ENCODE peak calls at places on chromosomes 4 and X, in five cellular contexts. D is mucosa of descending colon, C is breast epithelium, X is choroid plexus epithelial cell, W is upper lobe of right lung. Z is an unnamed sample.

GRCh38 chrX:153351981-153352380 is 18.0 kb downstream of the ZNF275 start:
- DNase-seq in D (no peak), X (no peak), W (no peak), C (no peak), Z (no peak)

GRCh38 chr4:86961605-86962295 is 26.9 kb downstream of the AFF1 start:
- DNase-seq in C (no peak), D (no peak), W (no peak), X (peak), Z (peak)

GRCh38 chrX:48487362-48487785 is 11.4 kb downstream of the FTSJ1 start:
- DNase-seq in W (no peak), C (no peak), D (no peak), X (peak), Z (peak)

GRCh38 chr4:171794528-171794927 is 18.7 kb upstream of the GALNTL6 start:
- DNase-seq in W (no peak), X (no peak), C (no peak), D (no peak), Z (no peak)

GRCh38 chrX:54180403-54180802 is 2.7 kb downstream of the FAM120C start:
- DNase-seq in D (no peak), W (no peak), C (no peak), X (peak), Z (peak)

GRCh38 chr4:3291411-3291968 is 1.3 kb upstream of the RGS12 start:
- DNase-seq in W (peak), X (no peak), C (peak), D (peak), Z (no peak)

GRCh38 chr4:105135746-105136145 is 10.9 kb upstream of the TET2 start:
- DNase-seq in D (no peak), W (no peak), X (peak), C (no peak), Z (peak)

GRCh38 chr4:91600301-91600700 is 703.5 kb upstream of the GRID2 start:
- DNase-seq in W (no peak), X (no peak), D (no peak), C (no peak), Z (no peak)

GRCh38 chrX:40325161-40325560 is 227.4 kb upstream of the BCOR start:
- DNase-seq in X (no peak), W (no peak), D (no peak), C (no peak), Z (no peak)

GRCh38 chr4:121256346-121256745 is 92.2 kb upstream of the TNIP3 start:
- DNase-seq in X (peak), C (no peak), W (no peak), D (no peak), Z (peak)

GRCh38 chr4:182928061-182928460 is 10.9 kb upstream of the DCTD start:
- DNase-seq in C (no peak), D (no peak), W (no peak), X (no peak), Z (no peak)

GRCh38 chr4:108135549-108136209 is 33.1 kb downstream of the LEF1 start:
- DNase-seq in W (no peak), X (no peak), C (no peak), D (no peak), Z (no peak)

GRCh38 chrX:94831364-94831763 is 1157.4 kb downstream of the FAM133A start:
- DNase-seq in D (no peak), X (peak), C (no peak), W (no peak), Z (peak)
- TF ChIP-seq CTCF in D (no peak), X (peak), C (no peak), W (peak), Z (peak)

GRCh38 chr4:145939856-145940255 is 1.2 kb upstream of the ZNF827 start:
- DNase-seq in W (no peak), X (peak), C (no peak), D (no peak), Z (peak)
- TF ChIP-seq CTCF in W (no peak), X (no peak), C (no peak), D (no peak), Z (no peak)

GRCh38 chrX:52995974-52996304 is 37.6 kb upstream of the FAM156A start:
- DNase-seq in D (no peak), W (no peak), X (no peak), C (no peak), Z (no peak)

GRCh38 chrX:53000447-53001208 is 42.3 kb upstream of the FAM156A start:
- DNase-seq in X (no peak), W (no peak), C (no peak), D (no peak), Z (no peak)

GRCh38 chrX:52990848-52991247 is 32.5 kb upstream of the FAM156A start:
- DNase-seq in W (no peak), X (no peak), C (no peak), D (no peak), Z (no peak)

DNA sequence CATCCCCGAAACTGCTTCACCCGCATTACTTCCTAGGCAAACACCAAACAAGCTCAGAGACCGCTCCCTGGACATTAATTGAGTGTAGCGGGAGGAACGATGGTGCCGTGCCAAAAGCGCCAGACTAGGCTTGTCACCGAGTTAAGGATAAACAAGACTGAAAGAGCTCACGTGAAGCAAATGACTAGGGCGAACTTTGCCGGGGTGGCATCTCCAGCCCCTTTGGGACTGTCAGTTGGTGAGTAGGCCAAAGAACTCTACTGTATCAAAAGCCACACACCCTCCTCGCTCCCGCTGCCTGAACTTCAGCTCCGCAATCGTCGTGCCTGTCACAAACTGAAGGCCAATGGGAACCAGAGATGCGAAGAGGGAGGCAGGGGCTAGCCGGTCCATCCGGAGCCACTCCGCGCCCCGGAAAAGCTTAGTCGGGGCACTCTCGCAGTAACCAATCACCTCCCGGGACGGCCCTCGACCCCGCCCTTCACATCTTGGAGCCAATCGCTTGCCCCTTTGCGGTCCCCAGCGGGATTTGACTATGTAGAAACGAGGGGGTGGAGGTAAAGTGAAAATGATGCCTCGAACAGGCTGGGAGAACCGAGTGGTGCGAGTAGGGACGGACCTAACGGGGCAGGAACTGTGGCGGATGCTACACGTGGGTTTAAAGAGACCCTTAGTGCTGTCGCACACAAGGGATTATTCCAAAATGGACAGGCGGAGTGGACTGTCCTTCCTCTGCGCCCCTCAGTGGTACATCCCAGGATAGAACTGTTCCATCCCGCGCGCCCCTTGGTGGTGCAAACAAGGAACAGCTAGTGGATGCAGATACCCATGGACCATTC is 37.0 kb upstream of the FAM156A start:
- DNase-seq in W (peak), X (peak), D (peak), C (peak), Z (peak)
- TF ChIP-seq CTCF in W (peak), X (peak), D (peak), C (peak), Z (peak)

GRCh38 chr4:28225689-28226353 is 1365.2 kb downstream of the STIM2 start:
- DNase-seq in D (no peak), C (no peak), W (no peak), X (peak), Z (no peak)
- TF ChIP-seq CTCF in D (no peak), C (no peak), W (no peak), X (peak), Z (no peak)

GRCh38 chrX:17744896-17745523 is 7.7 kb downstream of the SCML1 start:
- DNase-seq in W (no peak), X (peak), C (no peak), D (no peak), Z (peak)
- TF ChIP-seq CTCF in W (peak), X (peak), C (peak), D (no peak), Z (peak)

Z was measured in fibroblast of villous mesenchyme.